ENCODE peak calls at places on chromosomes 13 and 19, in eight cellular contexts. One of them, this sample, is unnamed. For H4K20me1, the result is how much of the 10 kb centered on the place peaks cover.

GRCh38 chr19:4066682-4067395 is at the start of gene ZBTB7A:
- DNase-seq in H9: peak
- DNase-seq in GM23338: peak
- DNase-seq in endothelial cell of umbilical vein: peak
- DNase-seq in K562: peak
- DNase-seq in IMR-90: peak
- DNase-seq in hepatocyte: peak
- DNase-seq in GM23248: peak
- DNase-seq in this sample: peak

GRCh38 chr19:17454579-17454978 is 6.1 kb upstream of the TMEM221 start:
- DNase-seq in H9: peak
- DNase-seq in GM23338: peak
- DNase-seq in endothelial cell of umbilical vein: no peak
- DNase-seq in K562: no peak
- DNase-seq in IMR-90: no peak
- DNase-seq in hepatocyte: no peak
- DNase-seq in GM23248: no peak
- DNase-seq in this sample: no peak

GRCh38 chr19:3785464-3785937 is 680 bp downstream of the MATK start:
- DNase-seq in H9: no peak
- DNase-seq in GM23338: no peak
- DNase-seq in endothelial cell of umbilical vein: no peak
- DNase-seq in K562: peak
- DNase-seq in IMR-90: no peak
- DNase-seq in hepatocyte: no peak
- DNase-seq in GM23248: no peak
- DNase-seq in this sample: no peak

GRCh38 chr13:74761794-74762193 is 627.6 kb upstream of the KLF12 start:
- DNase-seq in H9: no peak
- DNase-seq in GM23338: peak
- DNase-seq in endothelial cell of umbilical vein: no peak
- DNase-seq in K562: no peak
- DNase-seq in IMR-90: no peak
- DNase-seq in hepatocyte: no peak
- DNase-seq in GM23248: peak
- DNase-seq in this sample: no peak

GRCh38 chr19:3167533-3168272 is 10.9 kb upstream of the S1PR4 start:
- DNase-seq in H9: no peak
- DNase-seq in GM23338: no peak
- DNase-seq in endothelial cell of umbilical vein: no peak
- DNase-seq in K562: no peak
- DNase-seq in IMR-90: no peak
- DNase-seq in hepatocyte: no peak
- DNase-seq in GM23248: no peak
- DNase-seq in this sample: no peak

GRCh38 chr13:73722120-73722519 is 412.1 kb downstream of the KLF12 start:
- DNase-seq in H9: no peak
- DNase-seq in GM23338: peak
- DNase-seq in endothelial cell of umbilical vein: peak
- DNase-seq in K562: no peak
- DNase-seq in IMR-90: peak
- DNase-seq in hepatocyte: peak
- DNase-seq in GM23248: peak
- DNase-seq in this sample: peak

GRCh38 chr13:95734124-95734523 is 57.2 kb downstream of the DNAJC3 start:
- DNase-seq in H9: no peak
- DNase-seq in GM23338: no peak
- DNase-seq in endothelial cell of umbilical vein: no peak
- DNase-seq in K562: no peak
- DNase-seq in IMR-90: no peak
- DNase-seq in hepatocyte: no peak
- DNase-seq in GM23248: no peak
- DNase-seq in this sample: no peak

GRCh38 chr19:49808762-49809154 is 4.3 kb downstream of the FUZ start:
- DNase-seq in H9: peak
- DNase-seq in GM23338: peak
- DNase-seq in endothelial cell of umbilical vein: peak
- DNase-seq in K562: peak
- DNase-seq in IMR-90: peak
- DNase-seq in hepatocyte: peak
- DNase-seq in GM23248: peak
- DNase-seq in this sample: peak

GRCh38 chr13:93220073-93220472 is 6.5 kb upstream of the GPC6 start:
- DNase-seq in H9: no peak
- DNase-seq in GM23338: no peak
- DNase-seq in endothelial cell of umbilical vein: no peak
- DNase-seq in K562: peak
- DNase-seq in IMR-90: no peak
- DNase-seq in hepatocyte: no peak
- DNase-seq in GM23248: no peak
- DNase-seq in this sample: peak

GRCh38 chr13:76425930-76426329 is 460.3 kb downstream of the KCTD12 start:
- DNase-seq in H9: no peak
- DNase-seq in GM23338: no peak
- DNase-seq in endothelial cell of umbilical vein: peak
- DNase-seq in K562: no peak
- DNase-seq in IMR-90: peak
- DNase-seq in hepatocyte: peak
- DNase-seq in GM23248: peak
- DNase-seq in this sample: peak

GRCh38 chr13:32228330-32229041 is 86.7 kb downstream of the ZAR1L start:
- DNase-seq in H9: no peak
- DNase-seq in GM23338: peak
- DNase-seq in endothelial cell of umbilical vein: no peak
- DNase-seq in K562: no peak
- DNase-seq in IMR-90: peak
- DNase-seq in hepatocyte: no peak
- DNase-seq in GM23248: peak
- DNase-seq in this sample: peak

GRCh38 chr19:19563348-19563848 is 25.3 kb downstream of the CILP2 start:
- DNase-seq in H9: no peak
- DNase-seq in GM23338: no peak
- DNase-seq in endothelial cell of umbilical vein: no peak
- DNase-seq in K562: no peak
- DNase-seq in IMR-90: no peak
- DNase-seq in hepatocyte: no peak
- DNase-seq in GM23248: no peak
- DNase-seq in this sample: peak

GRCh38 chr19:37905936-37906867 is at the start of gene WDR87:
- DNase-seq in H9: peak
- DNase-seq in GM23338: peak
- DNase-seq in endothelial cell of umbilical vein: no peak
- DNase-seq in K562: peak
- DNase-seq in IMR-90: no peak
- DNase-seq in hepatocyte: peak
- DNase-seq in GM23248: peak
- DNase-seq in this sample: peak

GRCh38 chr19:19628499-19629134 is 597 bp upstream of the LPAR2 start:
- DNase-seq in H9: peak
- DNase-seq in GM23338: peak
- DNase-seq in endothelial cell of umbilical vein: no peak
- DNase-seq in K562: no peak
- DNase-seq in IMR-90: peak
- DNase-seq in hepatocyte: peak
- DNase-seq in GM23248: peak
- DNase-seq in this sample: peak

GRCh38 chr13:20505405-20506366 is 20.0 kb downstream of the CRYL1 start:
- DNase-seq in H9: no peak
- DNase-seq in GM23338: no peak
- DNase-seq in endothelial cell of umbilical vein: peak
- DNase-seq in K562: no peak
- DNase-seq in IMR-90: no peak
- DNase-seq in hepatocyte: no peak
- DNase-seq in GM23248: no peak
- DNase-seq in this sample: no peak

GRCh38 chr13:69324109-69324886 is 783.3 kb upstream of the ATXN8OS start:
- DNase-seq in H9: no peak
- DNase-seq in GM23338: peak
- DNase-seq in endothelial cell of umbilical vein: no peak
- DNase-seq in K562: no peak
- DNase-seq in IMR-90: no peak
- DNase-seq in hepatocyte: peak
- DNase-seq in GM23248: no peak
- DNase-seq in this sample: no peak

DNA sequence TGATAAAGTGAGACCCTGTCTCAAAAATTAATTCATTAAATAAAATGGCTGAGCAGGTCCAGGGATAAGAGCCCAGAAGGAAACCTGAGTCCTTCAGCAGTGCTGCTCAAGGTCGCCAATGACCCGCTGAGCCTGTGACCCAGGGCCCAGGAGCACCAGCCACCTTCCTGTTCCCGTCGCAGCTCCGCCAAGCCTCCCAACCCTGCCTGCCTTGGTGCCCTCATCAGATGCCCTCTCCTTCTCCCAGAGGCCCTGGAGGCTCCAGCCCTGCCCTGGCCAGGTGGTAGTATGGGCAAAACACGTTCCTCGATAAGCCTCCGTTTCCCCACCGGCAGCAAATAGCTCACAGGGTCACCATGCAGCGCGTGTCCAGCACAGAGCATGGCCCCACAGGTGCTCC is 2.6 kb downstream of the REXO1 start:
- DNase-seq in H9: no peak
- DNase-seq in GM23338: no peak
- DNase-seq in endothelial cell of umbilical vein: no peak
- DNase-seq in K562: no peak
- DNase-seq in IMR-90: no peak
- DNase-seq in hepatocyte: no peak
- DNase-seq in GM23248: no peak
- DNase-seq in this sample: no peak
- H4K20me1 ChIP-seq in H9: under half
- H4K20me1 ChIP-seq in GM23338: under half
- H4K20me1 ChIP-seq in endothelial cell of umbilical vein: under half
- H4K20me1 ChIP-seq in K562: half or more
- H4K20me1 ChIP-seq in IMR-90: half or more
- H4K20me1 ChIP-seq in hepatocyte: half or more
- H4K20me1 ChIP-seq in GM23248: under half
- H4K20me1 ChIP-seq in this sample: half or more

DNA sequence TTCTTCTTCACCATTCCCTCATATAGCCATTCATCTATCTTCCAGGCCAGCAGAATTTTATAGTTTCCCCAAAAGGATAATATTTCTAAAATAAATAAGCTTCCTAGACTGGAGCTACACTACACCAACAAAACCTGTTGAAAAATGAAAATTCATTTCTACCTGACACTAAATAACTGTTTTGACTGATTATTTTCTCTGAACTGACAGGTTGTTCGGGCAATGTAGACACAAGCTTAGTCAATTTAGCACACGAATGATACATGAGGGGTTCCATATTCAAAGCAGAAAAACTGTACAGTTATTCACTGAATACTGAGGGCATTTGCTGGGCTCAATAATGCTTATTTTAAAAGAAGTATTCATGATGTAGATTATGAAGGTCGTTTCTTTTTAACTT is 589.7 kb downstream of the LIG4 start:
- DNase-seq in H9: no peak
- DNase-seq in GM23338: no peak
- DNase-seq in endothelial cell of umbilical vein: no peak
- DNase-seq in K562: no peak
- DNase-seq in IMR-90: no peak
- DNase-seq in hepatocyte: no peak
- DNase-seq in GM23248: no peak
- DNase-seq in this sample: no peak
- H4K20me1 ChIP-seq in H9: under half
- H4K20me1 ChIP-seq in GM23338: under half
- H4K20me1 ChIP-seq in endothelial cell of umbilical vein: under half
- H4K20me1 ChIP-seq in K562: under half
- H4K20me1 ChIP-seq in IMR-90: under half
- H4K20me1 ChIP-seq in hepatocyte: under half
- H4K20me1 ChIP-seq in GM23248: under half
- H4K20me1 ChIP-seq in this sample: under half

GRCh38 chr19:41324921-41325639 is 15.1 kb downstream of the CCDC97 start:
- DNase-seq in H9: peak
- DNase-seq in GM23338: peak
- DNase-seq in endothelial cell of umbilical vein: peak
- DNase-seq in K562: peak
- DNase-seq in IMR-90: peak
- DNase-seq in hepatocyte: peak
- DNase-seq in GM23248: peak
- DNase-seq in this sample: peak
- H4K20me1 ChIP-seq in H9: under half
- H4K20me1 ChIP-seq in GM23338: under half
- H4K20me1 ChIP-seq in endothelial cell of umbilical vein: under half
- H4K20me1 ChIP-seq in K562: under half
- H4K20me1 ChIP-seq in IMR-90: half or more
- H4K20me1 ChIP-seq in hepatocyte: under half
- H4K20me1 ChIP-seq in GM23248: under half
- H4K20me1 ChIP-seq in this sample: under half

GRCh38 chr13:110638814-110639806 is 23.8 kb downstream of the NAXD start:
- DNase-seq in H9: no peak
- DNase-seq in GM23338: no peak
- DNase-seq in endothelial cell of umbilical vein: no peak
- DNase-seq in K562: no peak
- DNase-seq in IMR-90: no peak
- DNase-seq in hepatocyte: no peak
- DNase-seq in GM23248: no peak
- DNase-seq in this sample: no peak

GRCh38 chr13:110637275-110637674 is 21.9 kb downstream of the NAXD start:
- DNase-seq in H9: no peak
- DNase-seq in GM23338: no peak
- DNase-seq in endothelial cell of umbilical vein: no peak
- DNase-seq in K562: no peak
- DNase-seq in IMR-90: no peak
- DNase-seq in hepatocyte: no peak
- DNase-seq in GM23248: no peak
- DNase-seq in this sample: no peak

GRCh38 chr13:110636701-110637201 is 21.4 kb downstream of the NAXD start:
- DNase-seq in H9: no peak
- DNase-seq in GM23338: no peak
- DNase-seq in endothelial cell of umbilical vein: no peak
- DNase-seq in K562: no peak
- DNase-seq in IMR-90: no peak
- DNase-seq in hepatocyte: no peak
- DNase-seq in GM23248: no peak
- DNase-seq in this sample: peak

GRCh38 chr13:110638253-110638652 is 22.9 kb downstream of the NAXD start:
- DNase-seq in H9: no peak
- DNase-seq in GM23338: no peak
- DNase-seq in endothelial cell of umbilical vein: no peak
- DNase-seq in K562: no peak
- DNase-seq in IMR-90: no peak
- DNase-seq in hepatocyte: no peak
- DNase-seq in GM23248: no peak
- DNase-seq in this sample: no peak

GRCh38 chr13:110637747-110638146 is 22.4 kb downstream of the NAXD start:
- DNase-seq in H9: no peak
- DNase-seq in GM23338: no peak
- DNase-seq in endothelial cell of umbilical vein: no peak
- DNase-seq in K562: no peak
- DNase-seq in IMR-90: no peak
- DNase-seq in hepatocyte: no peak
- DNase-seq in GM23248: no peak
- DNase-seq in this sample: no peak
- H4K20me1 ChIP-seq in H9: under half
- H4K20me1 ChIP-seq in GM23338: under half
- H4K20me1 ChIP-seq in endothelial cell of umbilical vein: under half
- H4K20me1 ChIP-seq in K562: under half
- H4K20me1 ChIP-seq in IMR-90: under half
- H4K20me1 ChIP-seq in hepatocyte: under half
- H4K20me1 ChIP-seq in GM23248: under half
- H4K20me1 ChIP-seq in this sample: under half

GRCh38 chr19:55253264-55253663 is 5.6 kb downstream of the PPP6R1 start:
- DNase-seq in H9: no peak
- DNase-seq in GM23338: no peak
- DNase-seq in endothelial cell of umbilical vein: no peak
- DNase-seq in K562: no peak
- DNase-seq in IMR-90: no peak
- DNase-seq in hepatocyte: no peak
- DNase-seq in GM23248: no peak
- DNase-seq in this sample: no peak
- H4K20me1 ChIP-seq in H9: under half
- H4K20me1 ChIP-seq in GM23338: half or more
- H4K20me1 ChIP-seq in endothelial cell of umbilical vein: under half
- H4K20me1 ChIP-seq in K562: half or more
- H4K20me1 ChIP-seq in IMR-90: half or more
- H4K20me1 ChIP-seq in hepatocyte: half or more
- H4K20me1 ChIP-seq in GM23248: under half
- H4K20me1 ChIP-seq in this sample: half or more

This sample was measured in osteoblast.